ENCODE peak calls at places on chromosomes 6 and 20, in six cellular contexts. J, K, X, R, Q and V are unnamed samples.
A peak's percentile ranks its signal among the peaks of the same experiment; 100 is the strongest.

GRCh38 chr6:117167520-117168271 is 97.7 kb upstream of the VGLL2 start:
- ATAC-seq in J (no peak), K (peak; percentile 89), X (no peak), R (peak; percentile 76), Q (no peak), V (no peak)

GRCh38 chr6:96925290-96925687 is 761 bp downstream of the KLHL32 start:
- ATAC-seq in J (no peak), K (no peak), X (no peak), R (no peak), Q (no peak), V (no peak)

GRCh38 chr6:113120577-113121285 is 736.4 kb upstream of the MARCKS start:
- ATAC-seq in J (no peak), K (peak; percentile 77), X (peak; percentile 87), R (no peak), Q (no peak), V (no peak)

GRCh38 chr20:48026981-48027592 is 241.8 kb upstream of the SULF2 start:
- ATAC-seq in J (no peak), K (no peak), X (peak; percentile 30), R (no peak), Q (peak; percentile 19), V (no peak)

GRCh38 chr6:11865926-11866325 is 87.3 kb upstream of the ADTRP start:
- ATAC-seq in J (peak; percentile 19), K (no peak), X (no peak), R (no peak), Q (no peak), V (no peak)

GRCh38 chr6:147131728-147132127 is 72.5 kb upstream of the STXBP5 start:
- ATAC-seq in J (peak; percentile 68), K (no peak), X (no peak), R (no peak), Q (no peak), V (no peak)

GRCh38 chr6:85460951-85461805 is 11.3 kb downstream of the NT5E start:
- ATAC-seq in J (no peak), K (no peak), X (no peak), R (peak; percentile 16), Q (peak; percentile 84), V (peak; percentile 53)

GRCh38 chr6:133467231-133467981 is 226.2 kb downstream of the EYA4 start:
- ATAC-seq in J (no peak), K (no peak), X (peak; percentile 14), R (no peak), Q (no peak), V (no peak)

GRCh38 chr20:37411408-37412306 is 65.7 kb downstream of the SRC start:
- ATAC-seq in J (no peak), K (no peak), X (no peak), R (no peak), Q (no peak), V (no peak)

GRCh38 chr6:107318100-107318736 is 141.1 kb downstream of the PDSS2 start:
- ATAC-seq in J (peak; percentile 100), K (peak; percentile 100), X (peak; percentile 90), R (peak; percentile 93), Q (peak; percentile 99), V (peak; percentile 53)

GRCh38 chr6:107323133-107323785 is 136.1 kb downstream of the PDSS2 start:
- ATAC-seq in J (no peak), K (no peak), X (no peak), R (no peak), Q (no peak), V (no peak)

GRCh38 chr6:107320126-107320525 is 139.2 kb downstream of the PDSS2 start:
- ATAC-seq in J (no peak), K (no peak), X (no peak), R (no peak), Q (no peak), V (no peak)

GRCh38 chr6:107321793-107322192 is 137.6 kb downstream of the PDSS2 start:
- ATAC-seq in J (no peak), K (no peak), X (no peak), R (no peak), Q (no peak), V (no peak)
- TF ChIP-seq POLR2A in J (no peak), K (no peak), X (no peak), R (no peak), Q (no peak), V (no peak)

DNA sequence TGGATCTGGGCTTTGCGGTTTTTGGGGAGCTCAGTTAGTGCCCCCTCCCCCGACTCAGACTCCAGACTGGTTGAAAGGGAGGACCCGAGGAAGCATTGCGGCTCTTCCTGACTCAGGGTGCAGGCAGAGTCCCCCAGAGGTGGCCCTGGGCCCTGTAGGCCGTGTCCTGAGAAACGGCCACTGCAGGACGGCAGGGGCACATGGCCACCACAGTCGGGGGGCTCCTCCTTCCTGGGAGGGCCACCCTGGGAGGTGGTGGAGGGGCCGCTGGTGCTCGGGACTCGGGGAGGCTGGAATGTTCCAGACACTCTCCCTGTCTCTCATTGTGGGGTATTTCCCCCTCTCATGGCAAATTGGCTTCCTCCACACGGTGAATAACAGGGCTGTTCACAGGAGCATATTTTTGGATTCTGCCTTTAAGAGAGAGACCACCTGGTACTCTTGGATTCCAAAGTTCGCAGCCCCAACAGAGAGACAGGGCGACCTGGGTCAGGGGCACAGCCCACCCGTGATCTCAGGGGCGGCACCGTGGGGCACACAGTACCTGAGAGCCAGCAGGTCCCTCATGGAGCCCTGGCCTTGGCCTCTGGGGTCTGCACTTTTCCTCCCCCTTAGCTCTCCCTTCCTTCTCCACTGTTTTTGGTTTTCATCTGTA is 35.7 kb downstream of the FRMD1 start:
- ATAC-seq in J (no peak), K (no peak), X (no peak), R (no peak), Q (no peak), V (no peak)
- H3K9me3 ChIP-seq in J (no peaks in the 10 kb centered on the region), K (no peaks in the 10 kb centered on the region), X (peaks cover 28% of the 10 kb centered on the region), R (no peaks in the 10 kb centered on the region), Q (no peaks in the 10 kb centered on the region), V (no peaks in the 10 kb centered on the region)

GRCh38 chr6:33431880-33432541 is 12.1 kb downstream of the SYNGAP1 start:
- ATAC-seq in J (no peak), K (no peak), X (no peak), R (no peak), Q (peak; percentile 41), V (no peak)
- TF ChIP-seq POLR2AphosphoS5 in J (no peak), K (no peak), X (no peak), R (no peak), Q (no peak), V (no peak)

GRCh38 chr6:25006565-25007001 is 70.8 kb upstream of the RIPOR2 start:
- ATAC-seq in J (peak; percentile 21), K (peak; percentile 86), X (peak; percentile 90), R (no peak), Q (peak; percentile 72), V (peak; percentile 88)
- TF ChIP-seq POLR2A in J (no peak), K (no peak), X (peak; percentile 68), R (no peak), Q (no peak), V (no peak)

GRCh38 chr6:2768125-2768524 is 2.9 kb downstream of the WRNIP1 start:
- ATAC-seq in J (no peak), K (no peak), X (no peak), R (no peak), Q (peak; percentile 5), V (no peak)
- H3K9me3 ChIP-seq in J (no peaks in the 10 kb centered on the region), K (no peaks in the 10 kb centered on the region), X (no peaks in the 10 kb centered on the region), R (no peaks in the 10 kb centered on the region), Q (no peaks in the 10 kb centered on the region), V (no peaks in the 10 kb centered on the region)

DNA sequence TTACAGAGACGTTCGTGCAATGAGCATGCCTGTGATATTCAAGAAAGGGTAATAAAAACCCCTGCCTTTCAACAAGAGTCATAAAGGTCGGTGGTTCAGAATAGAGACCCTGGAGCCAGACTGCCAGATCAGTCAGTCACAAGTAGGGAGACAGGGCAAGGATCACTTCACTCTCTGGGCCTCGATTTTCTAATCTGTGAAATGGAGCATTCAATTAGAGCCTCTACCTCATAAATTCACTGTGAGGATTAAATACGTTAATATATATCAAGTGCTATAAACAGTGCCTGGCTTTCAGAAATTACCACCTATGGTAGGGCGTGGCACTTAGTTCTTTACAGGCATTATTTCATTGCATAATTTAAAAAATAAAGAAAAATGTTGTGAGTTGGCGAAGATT is 43.7 kb upstream of the EYA2 start:
- ATAC-seq in J (no peak), K (no peak), X (no peak), R (no peak), Q (no peak), V (no peak)
- TF ChIP-seq POLR2AphosphoS5 in J (no peak), K (no peak), X (no peak), R (no peak), Q (no peak), V (no peak)